ENCODE peak calls at places on chromosomes 16 and 17, in seven cellular contexts. One of them, this sample, is unnamed.

GRCh38 chr17:62780951-62781350 is 27.2 kb downstream of the MARCHF10 start:
- DNase-seq in adrenal gland: no peak
- DNase-seq in breast epithelium: no peak
- DNase-seq in lower leg skin: no peak
- DNase-seq in ovary: no peak
- DNase-seq in A549: no peak
- DNase-seq in IMR-90: peak; percentile 68
- DNase-seq in this sample: no peak

GRCh38 chr16:3646348-3646920 is 8.1 kb upstream of the DNASE1 start:
- DNase-seq in breast epithelium: peak; percentile 72
- DNase-seq in A549: peak; percentile 80
- DNase-seq in ovary: no peak
- DNase-seq in IMR-90: peak; percentile 23
- DNase-seq in adrenal gland: no peak
- DNase-seq in lower leg skin: no peak
- DNase-seq in this sample: no peak

GRCh38 chr17:56679767-56680422 is 86.4 kb downstream of the NOG start:
- DNase-seq in adrenal gland: no peak
- DNase-seq in IMR-90: no peak
- DNase-seq in lower leg skin: no peak
- DNase-seq in A549: no peak
- DNase-seq in ovary: no peak
- DNase-seq in breast epithelium: no peak
- DNase-seq in this sample: no peak

GRCh38 chr16:23650674-23651073 is 9.4 kb downstream of the DCTN5 start:
- DNase-seq in breast epithelium: no peak
- DNase-seq in ovary: no peak
- DNase-seq in A549: no peak
- DNase-seq in lower leg skin: no peak
- DNase-seq in adrenal gland: no peak
- DNase-seq in IMR-90: peak; percentile 20
- DNase-seq in this sample: no peak

GRCh38 chr16:63337264-63337663 is 1301.0 kb upstream of the CDH8 start:
- DNase-seq in IMR-90: no peak
- DNase-seq in adrenal gland: no peak
- DNase-seq in ovary: no peak
- DNase-seq in A549: no peak
- DNase-seq in breast epithelium: no peak
- DNase-seq in lower leg skin: no peak
- DNase-seq in this sample: no peak

GRCh38 chr16:54787045-54787444 is 143.6 kb upstream of the IRX5 start:
- DNase-seq in breast epithelium: no peak
- DNase-seq in ovary: no peak
- DNase-seq in A549: no peak
- DNase-seq in IMR-90: no peak
- DNase-seq in lower leg skin: no peak
- DNase-seq in adrenal gland: no peak
- DNase-seq in this sample: no peak

GRCh38 chr16:85321856-85322271 is 209.6 kb upstream of the CIBAR2 start:
- DNase-seq in adrenal gland: peak; percentile 99
- DNase-seq in A549: no peak
- DNase-seq in IMR-90: peak; percentile 89
- DNase-seq in lower leg skin: peak; percentile 89
- DNase-seq in ovary: peak; percentile 93
- DNase-seq in breast epithelium: peak; percentile 89
- DNase-seq in this sample: peak; percentile 91

GRCh38 chr17:18115517-18115916 is 7.0 kb downstream of the MYO15A start:
- DNase-seq in IMR-90: no peak
- DNase-seq in lower leg skin: no peak
- DNase-seq in A549: no peak
- DNase-seq in breast epithelium: no peak
- DNase-seq in adrenal gland: no peak
- DNase-seq in ovary: no peak
- DNase-seq in this sample: no peak

GRCh38 chr17:1485748-1486376 is 6.6 kb downstream of the MYO1C start:
- DNase-seq in A549: peak; percentile 76
- DNase-seq in adrenal gland: peak; percentile 54
- DNase-seq in ovary: peak; percentile 74
- DNase-seq in lower leg skin: no peak
- DNase-seq in IMR-90: peak; percentile 60
- DNase-seq in breast epithelium: peak; percentile 63
- DNase-seq in this sample: peak; percentile 72

GRCh38 chr17:82675476-82676245 is 22.8 kb downstream of the RAB40B start:
- DNase-seq in breast epithelium: no peak
- DNase-seq in adrenal gland: no peak
- DNase-seq in lower leg skin: no peak
- DNase-seq in A549: no peak
- DNase-seq in ovary: no peak
- DNase-seq in IMR-90: no peak
- DNase-seq in this sample: no peak

GRCh38 chr17:34378664-34379101 is 15.7 kb upstream of the CCL1 start:
- DNase-seq in ovary: no peak
- DNase-seq in breast epithelium: no peak
- DNase-seq in A549: no peak
- DNase-seq in adrenal gland: no peak
- DNase-seq in IMR-90: no peak
- DNase-seq in lower leg skin: no peak
- DNase-seq in this sample: no peak

GRCh38 chr16:88649195-88649923 is 1.5 kb downstream of the CYBA start:
- DNase-seq in IMR-90: no peak
- DNase-seq in adrenal gland: no peak
- DNase-seq in breast epithelium: no peak
- DNase-seq in A549: no peak
- DNase-seq in lower leg skin: no peak
- DNase-seq in ovary: no peak
- DNase-seq in this sample: no peak

GRCh38 chr16:73031155-73031866 is 16.6 kb downstream of the ZFHX3 start:
- DNase-seq in IMR-90: no peak
- DNase-seq in adrenal gland: no peak
- DNase-seq in lower leg skin: no peak
- DNase-seq in breast epithelium: no peak
- DNase-seq in ovary: no peak
- DNase-seq in A549: no peak
- DNase-seq in this sample: no peak

DNA sequence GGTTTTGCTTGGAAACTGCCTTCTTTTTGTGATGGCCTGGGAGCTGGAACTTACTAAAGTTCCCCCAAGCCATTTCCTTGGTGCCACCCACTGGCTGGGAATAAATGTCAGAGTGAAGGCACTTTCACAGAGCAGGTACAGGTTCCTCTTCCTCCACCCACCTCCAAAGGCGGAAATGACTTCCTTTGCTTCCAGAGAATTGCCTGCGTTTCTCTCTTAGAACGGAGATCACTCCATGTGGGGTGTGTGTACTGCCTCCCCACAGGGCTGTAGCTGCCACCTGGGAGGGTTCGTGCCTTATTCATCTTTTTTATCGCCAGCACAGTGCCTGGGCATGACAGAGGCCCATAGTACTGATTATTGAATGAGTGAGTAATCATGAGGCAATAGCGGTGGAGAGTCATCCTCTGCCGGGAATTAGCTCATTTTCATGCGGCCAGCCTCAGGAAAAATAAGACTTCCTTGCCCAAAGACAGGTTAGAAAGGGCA is 32.2 kb upstream of the HAS3 start:
- DNase-seq in ovary: no peak
- DNase-seq in IMR-90: peak; percentile 92
- DNase-seq in A549: peak; percentile 64
- DNase-seq in lower leg skin: no peak
- DNase-seq in breast epithelium: no peak
- DNase-seq in adrenal gland: peak; percentile 38
- DNase-seq in this sample: no peak
- TF ChIP-seq CTCF in ovary: no peak
- TF ChIP-seq CTCF in IMR-90: no peak
- TF ChIP-seq CTCF in A549: no peak
- TF ChIP-seq CTCF in lower leg skin: no peak
- TF ChIP-seq CTCF in breast epithelium: no peak
- TF ChIP-seq CTCF in adrenal gland: no peak
- TF ChIP-seq CTCF in this sample: no peak

DNA sequence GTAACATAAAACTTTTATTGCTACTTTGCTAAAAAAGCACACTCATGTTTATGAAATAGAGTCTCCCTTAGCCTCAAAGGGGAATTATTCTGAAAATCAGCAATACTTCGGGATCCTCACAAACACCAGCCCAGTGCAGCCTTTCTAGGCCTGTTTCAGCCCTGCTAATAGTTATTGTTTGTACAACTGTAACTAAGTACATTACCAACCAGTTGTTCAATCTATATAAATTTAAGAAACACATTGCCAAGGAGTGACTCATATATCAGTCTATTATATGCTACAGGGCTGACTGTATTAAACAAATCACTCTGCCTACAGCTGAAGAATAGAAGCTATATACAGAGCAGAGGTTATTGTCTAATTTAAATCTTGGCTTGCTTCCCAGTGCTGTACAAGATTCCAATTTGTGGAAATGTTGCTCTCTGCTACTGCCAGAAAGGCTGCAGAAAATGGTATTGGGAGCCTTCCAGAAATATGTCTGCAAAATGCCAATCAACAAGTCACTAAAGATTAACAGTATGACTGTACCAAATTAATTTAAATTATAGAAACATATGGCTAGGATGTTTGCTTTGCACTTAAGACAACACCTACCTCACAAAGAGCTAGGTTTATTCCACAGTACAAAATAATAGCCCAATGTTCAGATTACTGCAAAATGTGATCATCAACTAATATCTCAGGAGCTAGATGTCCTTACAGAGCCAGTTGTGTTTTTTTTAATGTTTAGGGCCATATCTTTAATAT is 49.7 kb downstream of the TOX3 start:
- DNase-seq in adrenal gland: no peak
- DNase-seq in breast epithelium: no peak
- DNase-seq in ovary: no peak
- DNase-seq in IMR-90: no peak
- DNase-seq in lower leg skin: no peak
- DNase-seq in A549: no peak
- DNase-seq in this sample: no peak
- TF ChIP-seq POLR2A in adrenal gland: no peak
- TF ChIP-seq POLR2A in breast epithelium: no peak
- TF ChIP-seq POLR2A in ovary: no peak
- TF ChIP-seq POLR2A in IMR-90: no peak
- TF ChIP-seq POLR2A in lower leg skin: no peak
- TF ChIP-seq POLR2A in A549: no peak
- TF ChIP-seq POLR2A in this sample: no peak

GRCh38 chr16:57775661-57776469 is 26.4 kb downstream of the KIFC3 start:
- DNase-seq in A549: no peak
- DNase-seq in ovary: no peak
- DNase-seq in breast epithelium: no peak
- DNase-seq in adrenal gland: no peak
- DNase-seq in IMR-90: no peak
- DNase-seq in lower leg skin: no peak
- DNase-seq in this sample: no peak
- TF ChIP-seq CTCF in A549: no peak
- TF ChIP-seq CTCF in ovary: no peak
- TF ChIP-seq CTCF in breast epithelium: no peak
- TF ChIP-seq CTCF in adrenal gland: no peak
- TF ChIP-seq CTCF in IMR-90: peak; percentile 20
- TF ChIP-seq CTCF in lower leg skin: no peak
- TF ChIP-seq CTCF in this sample: no peak

GRCh38 chr17:43719578-43719977 is 39.0 kb downstream of the SOST start:
- DNase-seq in IMR-90: no peak
- DNase-seq in A549: no peak
- DNase-seq in ovary: no peak
- DNase-seq in lower leg skin: no peak
- DNase-seq in adrenal gland: no peak
- DNase-seq in breast epithelium: no peak
- DNase-seq in this sample: no peak

GRCh38 chr17:43721537-43722268 is 36.9 kb downstream of the SOST start:
- DNase-seq in ovary: no peak
- DNase-seq in IMR-90: peak; percentile 35
- DNase-seq in lower leg skin: no peak
- DNase-seq in A549: no peak
- DNase-seq in breast epithelium: no peak
- DNase-seq in adrenal gland: no peak
- DNase-seq in this sample: no peak

GRCh38 chr17:43717913-43718312 is 40.7 kb downstream of the SOST start:
- DNase-seq in breast epithelium: no peak
- DNase-seq in adrenal gland: no peak
- DNase-seq in lower leg skin: no peak
- DNase-seq in ovary: no peak
- DNase-seq in A549: no peak
- DNase-seq in IMR-90: no peak
- DNase-seq in this sample: no peak

GRCh38 chr17:43722269-43722619 is 36.3 kb downstream of the SOST start:
- DNase-seq in ovary: no peak
- DNase-seq in lower leg skin: no peak
- DNase-seq in A549: no peak
- DNase-seq in breast epithelium: no peak
- DNase-seq in adrenal gland: no peak
- DNase-seq in IMR-90: no peak
- DNase-seq in this sample: no peak

GRCh38 chr17:43720311-43721060 is 38.1 kb downstream of the SOST start:
- DNase-seq in A549: peak; percentile 83
- DNase-seq in ovary: peak; percentile 68
- DNase-seq in breast epithelium: peak; percentile 74
- DNase-seq in adrenal gland: peak; percentile 79
- DNase-seq in IMR-90: peak; percentile 43
- DNase-seq in lower leg skin: peak; percentile 58
- DNase-seq in this sample: peak; percentile 78
- TF ChIP-seq POLR2A in A549: peak; percentile 69
- TF ChIP-seq POLR2A in ovary: peak; percentile 32
- TF ChIP-seq POLR2A in breast epithelium: no peak
- TF ChIP-seq POLR2A in adrenal gland: peak; percentile 79
- TF ChIP-seq POLR2A in IMR-90: no peak
- TF ChIP-seq POLR2A in lower leg skin: no peak
- TF ChIP-seq POLR2A in this sample: no peak

DNA sequence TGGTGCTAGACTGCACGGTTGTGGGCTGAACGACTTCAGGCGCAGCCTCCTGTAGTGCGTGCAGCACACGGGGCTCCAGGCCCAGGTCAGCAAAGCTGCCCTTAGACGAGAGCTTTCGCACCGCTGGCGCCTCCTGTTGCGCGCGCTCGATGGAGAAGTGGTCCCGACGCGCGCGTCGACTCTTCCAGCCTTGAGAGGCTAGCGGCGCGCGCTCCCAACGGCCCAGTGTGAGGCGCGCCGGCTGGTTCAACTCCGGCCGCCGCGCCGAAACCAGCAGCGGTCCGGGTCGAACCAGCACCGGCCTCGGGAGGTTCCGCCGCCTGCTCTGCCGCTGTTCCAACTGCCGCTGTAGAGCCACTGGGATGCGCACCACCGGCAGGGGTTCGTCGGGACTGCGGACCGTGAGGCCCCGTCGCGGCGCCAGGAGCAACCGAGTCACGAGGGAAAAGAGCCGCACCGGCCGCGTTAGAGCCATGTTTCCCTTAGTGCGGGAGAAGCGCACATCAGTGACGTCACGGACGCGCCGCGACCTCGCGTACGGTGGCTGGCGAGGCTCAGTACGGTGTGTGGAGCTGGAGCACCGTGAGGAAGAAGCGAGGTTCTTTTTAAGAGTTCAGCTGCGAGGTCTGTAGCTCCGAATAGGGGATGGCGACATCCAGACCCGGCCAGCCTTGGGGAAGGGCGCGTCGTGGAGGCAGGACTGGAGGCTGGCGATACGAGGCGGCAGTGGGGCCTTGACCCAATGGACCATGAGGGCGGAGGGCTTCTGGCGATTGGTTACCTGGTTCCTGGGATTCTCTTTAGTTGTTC is at the start of the genes DDX28 and DUS2:
- DNase-seq in lower leg skin: peak; percentile 92
- DNase-seq in ovary: peak; percentile 92
- DNase-seq in breast epithelium: peak; percentile 90
- DNase-seq in adrenal gland: peak; percentile 88
- DNase-seq in IMR-90: peak; percentile 91
- DNase-seq in A549: peak; percentile 73
- DNase-seq in this sample: peak; percentile 94
- TF ChIP-seq CTCF in lower leg skin: no peak
- TF ChIP-seq CTCF in ovary: no peak
- TF ChIP-seq CTCF in breast epithelium: no peak
- TF ChIP-seq CTCF in adrenal gland: no peak
- TF ChIP-seq CTCF in IMR-90: no peak
- TF ChIP-seq CTCF in A549: no peak
- TF ChIP-seq CTCF in this sample: no peak